ENCODE peak calls at places on chromosomes 16 and 17, in five cellular contexts. One of them, this sample, is unnamed.

GRCh38 chr16:27724491-27724878 is 174.5 kb downstream of the KATNIP start:
- DNase-seq in Peyer's patch: no peak
- DNase-seq in neural crest cell: no peak
- DNase-seq in A549: no peak
- DNase-seq in prostate gland: peak
- DNase-seq in this sample: no peak

GRCh38 chr17:65609303-65609702 is 47.9 kb upstream of the AXIN2 start:
- DNase-seq in A549: no peak
- DNase-seq in Peyer's patch: no peak
- DNase-seq in neural crest cell: no peak
- DNase-seq in prostate gland: no peak
- DNase-seq in this sample: no peak

GRCh38 chr17:75414488-75414887 is 9.0 kb upstream of the GRB2 start:
- DNase-seq in prostate gland: no peak
- DNase-seq in Peyer's patch: no peak
- DNase-seq in A549: no peak
- DNase-seq in neural crest cell: no peak
- DNase-seq in this sample: no peak

GRCh38 chr17:47413872-47414271 is 90.1 kb downstream of the EFCAB13 start:
- DNase-seq in Peyer's patch: no peak
- DNase-seq in prostate gland: no peak
- DNase-seq in neural crest cell: no peak
- DNase-seq in A549: no peak
- DNase-seq in this sample: no peak

GRCh38 chr16:17519556-17519955 is 48.8 kb upstream of the XYLT1 start:
- DNase-seq in neural crest cell: no peak
- DNase-seq in A549: no peak
- DNase-seq in Peyer's patch: no peak
- DNase-seq in prostate gland: no peak
- DNase-seq in this sample: no peak

GRCh38 chr16:3058173-3059030 is 7.0 kb upstream of the IL32 start:
- DNase-seq in neural crest cell: no peak
- DNase-seq in A549: no peak
- DNase-seq in Peyer's patch: peak
- DNase-seq in prostate gland: peak
- DNase-seq in this sample: no peak

GRCh38 chr16:80982646-80983045 is 24.0 kb downstream of the CMC2 start:
- DNase-seq in prostate gland: no peak
- DNase-seq in A549: no peak
- DNase-seq in Peyer's patch: no peak
- DNase-seq in neural crest cell: no peak
- DNase-seq in this sample: no peak

GRCh38 chr16:1580956-1581355 is 30.9 kb downstream of the IFT140 start:
- DNase-seq in prostate gland: no peak
- DNase-seq in A549: no peak
- DNase-seq in neural crest cell: no peak
- DNase-seq in Peyer's patch: no peak
- DNase-seq in this sample: no peak

GRCh38 chr17:51890710-51891109 is 267.8 kb downstream of the CA10 start:
- DNase-seq in Peyer's patch: no peak
- DNase-seq in prostate gland: no peak
- DNase-seq in neural crest cell: no peak
- DNase-seq in A549: no peak
- DNase-seq in this sample: no peak

GRCh38 chr16:85313541-85314208 is 201.4 kb upstream of the CIBAR2 start:
- DNase-seq in prostate gland: peak
- DNase-seq in A549: no peak
- DNase-seq in neural crest cell: no peak
- DNase-seq in Peyer's patch: no peak
- DNase-seq in this sample: no peak

GRCh38 chr17:73030501-73030911 is 62.0 kb downstream of the SLC39A11 start:
- DNase-seq in A549: no peak
- DNase-seq in neural crest cell: no peak
- DNase-seq in prostate gland: no peak
- DNase-seq in Peyer's patch: no peak
- DNase-seq in this sample: no peak

GRCh38 chr17:47264171-47264570 is 10.5 kb downstream of the ITGB3 start:
- DNase-seq in Peyer's patch: no peak
- DNase-seq in neural crest cell: no peak
- DNase-seq in A549: no peak
- DNase-seq in prostate gland: no peak
- DNase-seq in this sample: no peak

GRCh38 chr17:77248216-77249054 is 107.7 kb downstream of the SEC14L1 start:
- DNase-seq in A549: no peak
- DNase-seq in prostate gland: no peak
- DNase-seq in Peyer's patch: no peak
- DNase-seq in neural crest cell: no peak
- DNase-seq in this sample: no peak

GRCh38 chr17:56635640-56636039 is 42.1 kb downstream of the NOG start:
- DNase-seq in prostate gland: no peak
- DNase-seq in neural crest cell: no peak
- DNase-seq in A549: no peak
- DNase-seq in Peyer's patch: no peak
- DNase-seq in this sample: no peak

GRCh38 chr16:11342021-11342855 is 3.0 kb upstream of the RMI2 start:
- DNase-seq in A549: no peak
- DNase-seq in Peyer's patch: no peak
- DNase-seq in prostate gland: no peak
- DNase-seq in neural crest cell: no peak
- DNase-seq in this sample: no peak

GRCh38 chr16:20868890-20869289 is 31.3 kb downstream of the DCUN1D3 start:
- DNase-seq in neural crest cell: no peak
- DNase-seq in Peyer's patch: peak
- DNase-seq in prostate gland: peak
- DNase-seq in A549: no peak
- DNase-seq in this sample: no peak

GRCh38 chr17:76772842-76773521 is 35.1 kb downstream of the MFSD11 start:
- DNase-seq in neural crest cell: no peak
- DNase-seq in prostate gland: no peak
- DNase-seq in A549: no peak
- DNase-seq in Peyer's patch: no peak
- DNase-seq in this sample: no peak

GRCh38 chr16:64196444-64196843 is 925.4 kb downstream of the CDH11 start:
- DNase-seq in Peyer's patch: no peak
- DNase-seq in A549: no peak
- DNase-seq in neural crest cell: no peak
- DNase-seq in prostate gland: no peak
- DNase-seq in this sample: no peak

GRCh38 chr17:82870091-82870491 is 30.3 kb upstream of the ZNF750 start:
- DNase-seq in Peyer's patch: no peak
- DNase-seq in A549: no peak
- DNase-seq in neural crest cell: no peak
- DNase-seq in prostate gland: no peak
- DNase-seq in this sample: no peak

GRCh38 chr16:85954927-85955539 is 56.1 kb downstream of the IRF8 start:
- DNase-seq in A549: no peak
- DNase-seq in neural crest cell: no peak
- DNase-seq in Peyer's patch: no peak
- DNase-seq in prostate gland: no peak
- DNase-seq in this sample: peak

GRCh38 chr16:88062341-88062861 is 111.2 kb downstream of the BANP start:
- DNase-seq in A549: no peak
- DNase-seq in prostate gland: no peak
- DNase-seq in Peyer's patch: no peak
- DNase-seq in neural crest cell: no peak
- DNase-seq in this sample: no peak

GRCh38 chr17:80790021-80790765 is 201.4 kb upstream of the CHMP6 start:
- DNase-seq in A549: no peak
- DNase-seq in Peyer's patch: no peak
- DNase-seq in prostate gland: no peak
- DNase-seq in neural crest cell: no peak
- DNase-seq in this sample: no peak
- TF ChIP-seq CTCF in A549: no peak
- TF ChIP-seq CTCF in Peyer's patch: no peak
- TF ChIP-seq CTCF in prostate gland: no peak
- TF ChIP-seq CTCF in neural crest cell: no peak
- TF ChIP-seq CTCF in this sample: no peak

DNA sequence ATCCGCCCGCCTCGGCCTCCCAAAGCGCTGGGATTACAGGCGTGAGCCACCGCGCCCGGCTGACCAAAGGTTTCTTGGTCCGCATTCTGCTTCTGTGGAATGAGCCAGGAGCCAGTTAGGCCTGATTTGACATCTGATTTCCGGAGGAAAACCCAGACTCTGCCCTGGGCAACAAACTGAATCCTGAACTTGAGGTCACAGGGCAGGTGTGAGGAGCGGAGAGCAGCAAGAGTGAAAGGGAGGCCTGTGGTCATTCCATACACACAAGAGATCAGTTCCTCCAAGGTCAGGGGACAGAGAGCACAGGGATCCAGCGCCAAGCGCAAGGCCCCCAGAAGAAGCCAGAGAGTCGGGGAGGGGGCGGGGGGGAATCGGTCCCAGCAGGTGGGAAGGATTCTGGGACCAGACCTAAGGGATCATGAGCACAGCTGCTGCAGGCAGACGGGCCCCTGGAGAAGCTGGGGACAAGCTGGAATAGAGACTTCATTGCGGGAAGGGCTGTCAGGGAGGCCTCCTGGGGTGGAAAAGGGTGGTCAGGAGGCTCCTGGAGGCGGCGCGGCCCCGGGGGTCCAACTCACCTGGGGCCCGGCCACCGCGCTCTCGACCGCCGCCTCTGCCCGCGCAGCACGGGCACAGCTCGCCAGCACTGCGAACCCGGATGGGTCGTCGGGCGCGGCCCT is 436 bp downstream of the SHPK start:
- DNase-seq in neural crest cell: no peak
- DNase-seq in prostate gland: no peak
- DNase-seq in A549: peak
- DNase-seq in Peyer's patch: peak
- DNase-seq in this sample: no peak
- TF ChIP-seq CTCF in neural crest cell: no peak
- TF ChIP-seq CTCF in prostate gland: no peak
- TF ChIP-seq CTCF in A549: no peak
- TF ChIP-seq CTCF in Peyer's patch: no peak
- TF ChIP-seq CTCF in this sample: peak

GRCh38 chr17:5031365-5032082 is 3.7 kb downstream of the SLC52A1 start:
- DNase-seq in Peyer's patch: peak
- DNase-seq in neural crest cell: peak
- DNase-seq in A549: peak
- DNase-seq in prostate gland: peak
- DNase-seq in this sample: no peak
- TF ChIP-seq CTCF in Peyer's patch: peak
- TF ChIP-seq CTCF in neural crest cell: peak
- TF ChIP-seq CTCF in A549: peak
- TF ChIP-seq CTCF in prostate gland: peak
- TF ChIP-seq CTCF in this sample: peak

GRCh38 chr16:19463468-19464315 is 46.0 kb downstream of the TMC5 start:
- DNase-seq in A549: no peak
- DNase-seq in Peyer's patch: no peak
- DNase-seq in neural crest cell: no peak
- DNase-seq in prostate gland: no peak
- DNase-seq in this sample: no peak
- TF ChIP-seq CTCF in A549: no peak
- TF ChIP-seq CTCF in Peyer's patch: no peak
- TF ChIP-seq CTCF in neural crest cell: no peak
- TF ChIP-seq CTCF in prostate gland: no peak
- TF ChIP-seq CTCF in this sample: no peak

GRCh38 chr16:75459691-75460090 is 4.8 kb downstream of the TMEM170A start:
- DNase-seq in neural crest cell: no peak
- DNase-seq in A549: no peak
- DNase-seq in prostate gland: no peak
- DNase-seq in Peyer's patch: no peak
- DNase-seq in this sample: no peak

GRCh38 chr16:75457485-75458021 is 6.9 kb downstream of the TMEM170A start:
- DNase-seq in neural crest cell: no peak
- DNase-seq in A549: no peak
- DNase-seq in prostate gland: no peak
- DNase-seq in Peyer's patch: no peak
- DNase-seq in this sample: peak

GRCh38 chr16:75458439-75458838 is 6.0 kb downstream of the TMEM170A start:
- DNase-seq in A549: no peak
- DNase-seq in prostate gland: no peak
- DNase-seq in Peyer's patch: no peak
- DNase-seq in neural crest cell: no peak
- DNase-seq in this sample: no peak

GRCh38 chr16:75456971-75457370 is 7.5 kb downstream of the TMEM170A start:
- DNase-seq in prostate gland: no peak
- DNase-seq in A549: no peak
- DNase-seq in neural crest cell: no peak
- DNase-seq in Peyer's patch: no peak
- DNase-seq in this sample: peak

DNA sequence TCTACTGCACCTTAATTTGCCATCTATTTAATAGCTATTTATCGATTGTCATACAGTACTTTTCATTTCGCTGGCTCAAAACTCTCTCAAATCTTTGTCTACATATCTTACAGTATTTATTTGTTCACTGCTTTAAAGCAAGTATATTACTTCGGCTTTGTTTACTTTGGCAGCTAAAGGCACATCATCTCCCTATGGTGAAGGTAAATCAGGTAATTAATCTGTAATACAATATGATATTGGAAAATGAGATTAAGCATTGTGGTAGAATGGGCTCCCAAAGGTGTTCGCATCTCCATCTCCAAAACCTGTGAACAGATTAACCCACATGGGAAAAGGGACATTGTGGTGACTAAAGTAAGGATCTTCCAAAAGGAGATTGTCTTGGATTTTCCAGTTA is 6.5 kb downstream of the TMEM170A start:
- DNase-seq in A549: no peak
- DNase-seq in Peyer's patch: no peak
- DNase-seq in neural crest cell: no peak
- DNase-seq in prostate gland: no peak
- DNase-seq in this sample: no peak
- TF ChIP-seq CTCF in A549: no peak
- TF ChIP-seq CTCF in Peyer's patch: no peak
- TF ChIP-seq CTCF in neural crest cell: no peak
- TF ChIP-seq CTCF in prostate gland: no peak
- TF ChIP-seq CTCF in this sample: no peak